ENCODE peak calls at places on chromosomes 13 and 19, in seven cellular contexts. R, U, E, O, B, Q and M are unnamed samples. For H3K36me3, the result is how much of the 10 kb centered on the place peaks cover.

GRCh38 chr13:88014527-88014926 is 343.4 kb downstream of the SLITRK5 start:
- DNase-seq in R (no peak), O (no peak), B (no peak), Q (no peak), E (no peak), U (no peak), M (no peak)

GRCh38 chr19:45677351-45678230 is 9.6 kb downstream of the GIPR start:
- DNase-seq in E (peak), R (peak), Q (peak), B (no peak), O (peak), U (peak), M (peak)

GRCh38 chr13:62643799-62644484 is 1228.3 kb upstream of the PCDH20 start:
- DNase-seq in B (no peak), R (no peak), U (no peak), O (no peak), Q (no peak), E (no peak), M (no peak)

GRCh38 chr19:27392027-27392632 is 1820.8 kb downstream of the UQCRFS1 start:
- DNase-seq in Q (no peak), E (peak), U (no peak), O (no peak), R (no peak), B (no peak), M (no peak)

GRCh38 chr13:94662274-94662945 is 49.9 kb downstream of the SOX21 start:
- DNase-seq in B (no peak), R (no peak), E (no peak), Q (no peak), O (no peak), U (no peak), M (no peak)

GRCh38 chr19:50570997-50571396 is 2.8 kb upstream of the LRRC4B start:
- DNase-seq in E (no peak), U (no peak), O (no peak), Q (no peak), B (no peak), R (no peak), M (no peak)

GRCh38 chr19:35249848-35250711 is 1.3 kb downstream of the LSR start:
- DNase-seq in R (no peak), U (no peak), E (peak), Q (no peak), B (peak), O (no peak), M (no peak)

GRCh38 chr13:65943024-65943423 is 1287.1 kb downstream of the PCDH9 start:
- DNase-seq in Q (no peak), U (no peak), R (no peak), B (no peak), E (no peak), O (no peak), M (no peak)

GRCh38 chr13:95924389-95924994 is 128.7 kb downstream of the UGGT2 start:
- DNase-seq in B (no peak), Q (no peak), O (no peak), R (peak), U (no peak), E (no peak), M (no peak)

GRCh38 chr13:28147489-28147888 is 9.1 kb downstream of the PAN3 start:
- DNase-seq in O (no peak), Q (no peak), B (no peak), R (no peak), U (no peak), E (no peak), M (no peak)

DNA sequence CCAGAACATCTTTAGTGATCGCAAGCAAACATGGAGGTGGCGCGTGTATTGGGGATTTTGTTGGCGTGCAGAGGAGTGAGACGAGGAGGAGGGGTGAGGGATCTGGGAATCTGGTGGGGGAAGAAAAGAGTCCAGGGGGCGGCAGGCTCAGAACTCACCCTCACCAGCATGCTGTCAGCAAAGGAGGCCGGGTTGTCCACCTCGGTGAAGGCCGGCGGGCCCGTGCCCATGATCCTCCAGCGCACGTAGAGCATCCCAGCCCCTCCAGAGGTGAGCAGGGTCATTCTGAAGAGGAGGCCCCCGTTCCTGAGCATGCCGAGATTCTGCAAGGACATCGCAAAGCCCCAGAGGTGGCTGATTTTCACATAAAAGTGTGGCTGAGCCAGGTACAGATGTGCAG is 37.2 kb downstream of the TMTC4 start:
- DNase-seq in E (no peak), B (no peak), Q (no peak), O (no peak), U (no peak), R (no peak), M (no peak)
- H3K36me3 ChIP-seq in E (under half), B (under half), Q (under half), O (under half), U (under half), R (under half), M (under half)

GRCh38 chr19:49398001-49398615 is 10.1 kb downstream of the KASH5 start:
- DNase-seq in R (no peak), U (no peak), B (no peak), Q (no peak), E (no peak), O (no peak), M (no peak)

GRCh38 chr19:49398931-49399330 is 10.9 kb downstream of the KASH5 start:
- DNase-seq in R (no peak), B (no peak), E (no peak), O (no peak), U (no peak), Q (no peak), M (no peak)

GRCh38 chr19:49393871-49394270 is 5.8 kb downstream of the KASH5 start:
- DNase-seq in R (no peak), O (no peak), U (no peak), Q (no peak), E (no peak), B (no peak), M (no peak)

GRCh38 chr19:49396738-49397505 is 8.9 kb downstream of the KASH5 start:
- DNase-seq in U (no peak), Q (no peak), R (no peak), E (no peak), B (no peak), O (no peak), M (no peak)

GRCh38 chr19:49395581-49396407 is 7.7 kb downstream of the KASH5 start:
- DNase-seq in B (no peak), U (no peak), Q (no peak), O (no peak), E (no peak), R (no peak), M (no peak)
- H3K27ac ChIP-seq in B (no peak), U (no peak), Q (no peak), O (no peak), E (no peak), R (no peak), M (no peak)

GRCh38 chr19:33456076-33456844 is 65.3 kb downstream of the PEPD start:
- DNase-seq in U (no peak), Q (no peak), R (no peak), O (no peak), B (peak), E (peak), M (no peak)
- H3K4me3 ChIP-seq in U (no peak), Q (no peak), R (no peak), O (no peak), B (no peak), E (no peak), M (no peak)

DNA sequence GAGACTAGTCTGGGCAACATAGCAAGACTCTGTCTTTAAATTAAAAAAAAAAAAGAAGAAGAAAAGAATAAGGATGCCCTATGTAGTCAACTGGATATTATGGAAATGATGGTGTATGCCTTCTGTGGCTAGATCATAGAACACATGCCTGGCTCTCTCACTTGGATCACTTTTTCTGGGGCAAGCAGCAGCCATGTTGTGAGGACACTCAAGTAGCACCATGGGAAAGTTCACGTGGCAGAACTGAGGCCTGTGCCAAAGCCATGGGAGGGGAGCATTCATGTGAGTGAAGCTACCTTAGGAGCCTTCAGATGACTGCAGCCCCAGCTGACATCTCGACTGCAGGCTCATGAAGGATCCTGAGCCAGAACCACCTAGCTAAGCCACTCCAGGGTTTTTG is 12.0 kb downstream of the PLAUR start:
- DNase-seq in R (no peak), E (no peak), B (no peak), O (no peak), U (no peak), Q (no peak), M (no peak)
- H3K36me3 ChIP-seq in R (under half), E (under half), B (under half), O (under half), U (under half), Q (under half), M (under half)

GRCh38 chr19:14118165-14119051 is 846 bp upstream of the PRKACA start:
- DNase-seq in Q (peak), B (peak), U (peak), R (peak), E (peak), O (peak), M (peak)

GRCh38 chr19:14116918-14117578 is 514 bp downstream of the PRKACA start:
- DNase-seq in U (no peak), E (peak), Q (no peak), B (peak), O (peak), R (no peak), M (no peak)

GRCh38 chr19:14115761-14116160 is 1.8 kb downstream of the PRKACA start:
- DNase-seq in O (no peak), U (no peak), R (no peak), B (no peak), Q (no peak), E (no peak), M (no peak)

GRCh38 chr19:14116525-14116917 is 1.0 kb downstream of the PRKACA start:
- DNase-seq in R (no peak), B (no peak), E (no peak), U (no peak), O (peak), Q (no peak), M (no peak)

DNA sequence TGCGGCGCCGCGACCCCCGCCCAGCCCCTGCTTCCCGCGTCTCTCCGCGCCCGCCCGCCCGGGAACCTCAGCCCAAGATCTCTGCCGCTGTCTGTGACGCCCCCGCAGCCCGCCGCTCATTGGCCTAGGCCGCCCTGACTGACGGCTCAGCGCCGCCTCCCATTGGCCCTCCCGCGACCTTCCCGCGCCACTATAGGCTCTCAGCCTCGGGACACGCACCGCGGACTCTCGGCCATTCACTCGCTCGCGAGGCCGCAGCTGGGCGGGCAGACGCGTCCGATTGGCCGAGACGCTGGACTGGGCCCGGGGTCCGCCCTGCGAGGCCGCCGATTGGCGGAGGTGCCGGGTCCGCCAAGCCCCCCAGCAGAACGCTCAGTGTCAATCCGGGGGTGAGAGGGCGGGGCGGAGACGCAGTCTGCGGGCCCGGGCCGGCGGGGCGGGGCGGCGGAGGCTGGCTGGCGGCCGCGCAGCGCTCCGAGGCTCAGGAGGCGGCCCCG is at the start of gene PRKACA:
- DNase-seq in O (peak), E (peak), B (peak), R (peak), U (peak), Q (peak), M (peak)
- H3K27ac ChIP-seq in O (peak), E (peak), B (peak), R (peak), U (peak), Q (peak), M (peak)

DNA sequence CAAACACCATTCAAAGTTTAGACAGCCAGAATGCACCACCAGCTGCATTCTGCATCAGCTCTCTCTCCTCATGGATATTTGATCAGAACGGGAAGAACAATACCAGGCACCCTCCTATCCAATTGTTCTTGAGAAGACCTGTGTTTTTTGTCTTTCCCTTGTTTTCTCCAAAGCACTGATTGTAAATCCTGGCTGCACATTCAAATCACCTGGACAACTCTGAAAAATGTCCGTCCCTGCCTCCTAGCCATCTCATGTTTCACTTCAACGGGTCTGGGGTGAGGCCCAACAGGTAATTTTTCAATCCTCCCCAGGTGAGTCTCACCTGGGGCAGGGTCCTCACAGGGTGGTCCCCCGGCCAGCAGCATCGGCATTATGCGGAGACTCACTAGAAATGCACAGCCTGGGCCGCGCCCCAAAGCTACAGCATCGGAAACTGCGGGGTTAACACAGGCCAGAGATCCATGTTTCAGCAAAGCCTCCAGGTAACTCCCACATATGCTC is 5.5 kb downstream of the IRS2 start:
- DNase-seq in B (no peak), Q (no peak), U (no peak), O (no peak), E (no peak), R (no peak), M (no peak)
- H3K4me3 ChIP-seq in B (peak), Q (peak), U (peak), O (no peak), E (peak), R (no peak), M (peak)

GRCh38 chr19:34149873-34150272 is 22.4 kb upstream of the LSM14A start:
- DNase-seq in E (no peak), O (no peak), R (no peak), B (no peak), U (no peak), Q (no peak), M (no peak)

GRCh38 chr19:34155686-34156085 is 16.6 kb upstream of the LSM14A start:
- DNase-seq in E (no peak), R (no peak), Q (no peak), O (no peak), B (no peak), U (no peak), M (no peak)

GRCh38 chr19:34151439-34151838 is 20.9 kb upstream of the LSM14A start:
- DNase-seq in U (no peak), E (no peak), Q (no peak), O (no peak), B (no peak), R (no peak), M (no peak)

GRCh38 chr19:34150558-34150957 is 21.7 kb upstream of the LSM14A start:
- DNase-seq in B (no peak), U (no peak), E (no peak), Q (no peak), R (no peak), O (no peak), M (no peak)

GRCh38 chr19:34154401-34154800 is 17.9 kb upstream of the LSM14A start:
- DNase-seq in U (no peak), O (no peak), R (no peak), E (no peak), B (no peak), Q (no peak), M (no peak)
- H3K36me3 ChIP-seq in U (under half), O (under half), R (under half), E (under half), B (under half), Q (under half), M (under half)

GRCh38 chr19:55369651-55370304 is 485 bp downstream of the IL11 start:
- DNase-seq in B (no peak), O (peak), R (peak), Q (no peak), E (no peak), U (no peak), M (no peak)

GRCh38 chr19:55368106-55368505 is 2.2 kb downstream of the IL11 start:
- DNase-seq in U (no peak), Q (no peak), B (no peak), O (no peak), R (no peak), E (no peak), M (no peak)

GRCh38 chr19:55372316-55373081 is 2.2 kb upstream of the IL11 start:
- DNase-seq in R (no peak), U (no peak), Q (no peak), E (no peak), O (no peak), B (no peak), M (no peak)

GRCh38 chr19:55368701-55369563 is 1.3 kb downstream of the IL11 start:
- DNase-seq in R (no peak), Q (no peak), E (no peak), U (no peak), B (no peak), O (no peak), M (no peak)

GRCh38 chr19:55370305-55370988 is at the start of gene IL11:
- DNase-seq in B (no peak), R (no peak), O (no peak), Q (no peak), U (no peak), E (no peak), M (no peak)
- H3K27ac ChIP-seq in B (no peak), R (no peak), O (no peak), Q (no peak), U (no peak), E (no peak), M (no peak)